ENCODE peak calls at places on chromosome 14, in four cellular contexts. One of them, this sample, is unnamed. For H4K20me1 and H3K4me1, the result is how much of the 10 kb centered on the place peaks cover.

GRCh38 chr14:101584049-101584859 is 23.0 kb downstream of the DIO3 start:
- DNase-seq in GM23248: peak
- DNase-seq in fibroblast of lung: no peak
- DNase-seq in DND-41: no peak
- DNase-seq in this sample: no peak

GRCh38 chr14:87483651-87484260 is 509.2 kb downstream of the GALC start:
- DNase-seq in GM23248: peak
- DNase-seq in fibroblast of lung: peak
- DNase-seq in DND-41: no peak
- DNase-seq in this sample: no peak

GRCh38 chr14:89625208-89625987 is 208.4 kb upstream of the FOXN3 start:
- DNase-seq in GM23248: no peak
- DNase-seq in fibroblast of lung: peak
- DNase-seq in DND-41: no peak
- DNase-seq in this sample: no peak

GRCh38 chr14:61177279-61178225 is 103.6 kb downstream of the TMEM30B start:
- DNase-seq in GM23248: peak
- DNase-seq in fibroblast of lung: peak
- DNase-seq in DND-41: no peak
- DNase-seq in this sample: no peak

GRCh38 chr14:74566174-74567125 is 45.6 kb downstream of the LTBP2 start:
- DNase-seq in GM23248: peak
- DNase-seq in fibroblast of lung: peak
- DNase-seq in DND-41: no peak
- DNase-seq in this sample: no peak

GRCh38 chr14:73753043-73753886 is 39.1 kb upstream of the PNMA1 start:
- DNase-seq in GM23248: peak
- DNase-seq in fibroblast of lung: no peak
- DNase-seq in DND-41: peak
- DNase-seq in this sample: peak

GRCh38 chr14:52241102-52241793 is 26.2 kb upstream of the PTGDR start:
- DNase-seq in GM23248: peak
- DNase-seq in fibroblast of lung: peak
- DNase-seq in DND-41: no peak
- DNase-seq in this sample: no peak

GRCh38 chr14:73755434-73756014 is 41.3 kb upstream of the PNMA1 start:
- DNase-seq in GM23248: peak
- DNase-seq in fibroblast of lung: no peak
- DNase-seq in DND-41: no peak
- DNase-seq in this sample: peak

GRCh38 chr14:54252072-54252730 is 144.6 kb upstream of the CDKN3 start:
- DNase-seq in GM23248: peak
- DNase-seq in fibroblast of lung: peak
- DNase-seq in DND-41: no peak
- DNase-seq in this sample: no peak

GRCh38 chr14:52995998-52996397 is 45.1 kb upstream of the FERMT2 start:
- DNase-seq in GM23248: no peak
- DNase-seq in fibroblast of lung: no peak
- DNase-seq in DND-41: no peak
- DNase-seq in this sample: no peak

GRCh38 chr14:52272375-52272774 is 4.9 kb downstream of the PTGDR start:
- DNase-seq in GM23248: peak
- DNase-seq in fibroblast of lung: no peak
- DNase-seq in DND-41: peak
- DNase-seq in this sample: peak

GRCh38 chr14:63243646-63244045 is 39.4 kb downstream of the RHOJ start:
- DNase-seq in GM23248: peak
- DNase-seq in fibroblast of lung: peak
- DNase-seq in DND-41: no peak
- DNase-seq in this sample: no peak

GRCh38 chr14:57692671-57693070 is 173.2 kb downstream of the SLC35F4 start:
- DNase-seq in GM23248: peak
- DNase-seq in fibroblast of lung: peak
- DNase-seq in DND-41: no peak
- DNase-seq in this sample: peak

GRCh38 chr14:31060253-31060875 is 34.2 kb upstream of the STRN3 start:
- DNase-seq in GM23248: no peak
- DNase-seq in fibroblast of lung: no peak
- DNase-seq in DND-41: no peak
- DNase-seq in this sample: no peak

GRCh38 chr14:56490379-56490778 is 89.2 kb upstream of the TMEM260 start:
- DNase-seq in GM23248: peak
- DNase-seq in fibroblast of lung: peak
- DNase-seq in DND-41: no peak
- DNase-seq in this sample: peak

GRCh38 chr14:106872619-106873446 is 1346.5 kb downstream of the TMEM121 start:
- DNase-seq in GM23248: peak
- DNase-seq in fibroblast of lung: no peak
- DNase-seq in DND-41: peak
- DNase-seq in this sample: peak

GRCh38 chr14:89481167-89481566 is 64.1 kb upstream of the FOXN3 start:
- DNase-seq in GM23248: no peak
- DNase-seq in fibroblast of lung: no peak
- DNase-seq in DND-41: no peak
- DNase-seq in this sample: no peak

GRCh38 chr14:101992708-101993107 is 28.3 kb downstream of the DYNC1H1 start:
- DNase-seq in GM23248: no peak
- DNase-seq in fibroblast of lung: no peak
- DNase-seq in DND-41: no peak
- DNase-seq in this sample: peak

GRCh38 chr14:88270781-88271180 is 52.3 kb downstream of the KCNK10 start:
- DNase-seq in GM23248: no peak
- DNase-seq in fibroblast of lung: no peak
- DNase-seq in DND-41: no peak
- DNase-seq in this sample: no peak

GRCh38 chr14:35910191-35910590 is 84.1 kb downstream of the BRMS1L start:
- DNase-seq in GM23248: no peak
- DNase-seq in fibroblast of lung: no peak
- DNase-seq in DND-41: no peak
- DNase-seq in this sample: no peak

GRCh38 chr14:61343991-61344405 is 22.6 kb downstream of the PRKCH start:
- DNase-seq in GM23248: no peak
- DNase-seq in fibroblast of lung: no peak
- DNase-seq in DND-41: no peak
- DNase-seq in this sample: no peak

GRCh38 chr14:60980811-60981625 is at the start of the genes SLC38A6 and TRMT5:
- DNase-seq in GM23248: peak
- DNase-seq in fibroblast of lung: peak
- DNase-seq in DND-41: peak
- DNase-seq in this sample: peak

GRCh38 chr14:65069874-65070709 is 32.2 kb downstream of the MAX start:
- DNase-seq in GM23248: no peak
- DNase-seq in fibroblast of lung: no peak
- DNase-seq in DND-41: no peak
- DNase-seq in this sample: no peak

GRCh38 chr14:88919502-88919901 is 95.1 kb downstream of the TTC8 start:
- DNase-seq in GM23248: peak
- DNase-seq in fibroblast of lung: no peak
- DNase-seq in DND-41: no peak
- DNase-seq in this sample: no peak

GRCh38 chr14:21043387-21044105 is 1.4 kb downstream of the RNASE7 start:
- DNase-seq in GM23248: no peak
- DNase-seq in fibroblast of lung: no peak
- DNase-seq in DND-41: no peak
- DNase-seq in this sample: no peak

GRCh38 chr14:37553935-37554550 is 41.0 kb downstream of the FOXA1 start:
- DNase-seq in GM23248: no peak
- DNase-seq in fibroblast of lung: no peak
- DNase-seq in DND-41: no peak
- DNase-seq in this sample: no peak

GRCh38 chr14:36767603-36768281 is 106.1 kb downstream of the PAX9 start:
- DNase-seq in GM23248: peak
- DNase-seq in fibroblast of lung: peak
- DNase-seq in DND-41: no peak
- DNase-seq in this sample: no peak

GRCh38 chr14:32933943-32934890 is 4.5 kb upstream of the NPAS3 start:
- DNase-seq in GM23248: peak
- DNase-seq in fibroblast of lung: peak
- DNase-seq in DND-41: no peak
- DNase-seq in this sample: no peak

GRCh38 chr14:66009104-66009503 is 477.1 kb upstream of the CCDC196 start:
- DNase-seq in GM23248: peak
- DNase-seq in fibroblast of lung: peak
- DNase-seq in DND-41: no peak
- DNase-seq in this sample: no peak

GRCh38 chr14:68682166-68683103 is 110.4 kb downstream of the ZFP36L1 start:
- DNase-seq in GM23248: peak
- DNase-seq in fibroblast of lung: peak
- DNase-seq in DND-41: no peak
- DNase-seq in this sample: peak

GRCh38 chr14:22428681-22429315 is 160.2 kb downstream of the DAD1 start:
- DNase-seq in GM23248: peak
- DNase-seq in fibroblast of lung: peak
- DNase-seq in DND-41: no peak
- DNase-seq in this sample: no peak
- H4K20me1 ChIP-seq in GM23248: under half
- H4K20me1 ChIP-seq in fibroblast of lung: under half
- H4K20me1 ChIP-seq in DND-41: under half
- H4K20me1 ChIP-seq in this sample: under half

GRCh38 chr14:91585856-91586255 is 75.7 kb upstream of the PPP4R3A start:
- DNase-seq in GM23248: no peak
- DNase-seq in fibroblast of lung: no peak
- DNase-seq in DND-41: no peak
- DNase-seq in this sample: no peak
- H3K4me1 ChIP-seq in GM23248: under half
- H3K4me1 ChIP-seq in fibroblast of lung: under half
- H3K4me1 ChIP-seq in DND-41: under half
- H3K4me1 ChIP-seq in this sample: under half

GRCh38 chr14:47626151-47627035 is 49.0 kb downstream of the MDGA2 start:
- DNase-seq in GM23248: no peak
- DNase-seq in fibroblast of lung: no peak
- DNase-seq in DND-41: no peak
- DNase-seq in this sample: no peak
- H4K20me1 ChIP-seq in GM23248: under half
- H4K20me1 ChIP-seq in fibroblast of lung: under half
- H4K20me1 ChIP-seq in DND-41: under half
- H4K20me1 ChIP-seq in this sample: under half

GRCh38 chr14:95296595-95297365 is 22.9 kb downstream of the CLMN start:
- DNase-seq in GM23248: no peak
- DNase-seq in fibroblast of lung: no peak
- DNase-seq in DND-41: no peak
- DNase-seq in this sample: no peak
- H3K4me1 ChIP-seq in GM23248: under half
- H3K4me1 ChIP-seq in fibroblast of lung: under half
- H3K4me1 ChIP-seq in DND-41: under half
- H3K4me1 ChIP-seq in this sample: half or more

DNA sequence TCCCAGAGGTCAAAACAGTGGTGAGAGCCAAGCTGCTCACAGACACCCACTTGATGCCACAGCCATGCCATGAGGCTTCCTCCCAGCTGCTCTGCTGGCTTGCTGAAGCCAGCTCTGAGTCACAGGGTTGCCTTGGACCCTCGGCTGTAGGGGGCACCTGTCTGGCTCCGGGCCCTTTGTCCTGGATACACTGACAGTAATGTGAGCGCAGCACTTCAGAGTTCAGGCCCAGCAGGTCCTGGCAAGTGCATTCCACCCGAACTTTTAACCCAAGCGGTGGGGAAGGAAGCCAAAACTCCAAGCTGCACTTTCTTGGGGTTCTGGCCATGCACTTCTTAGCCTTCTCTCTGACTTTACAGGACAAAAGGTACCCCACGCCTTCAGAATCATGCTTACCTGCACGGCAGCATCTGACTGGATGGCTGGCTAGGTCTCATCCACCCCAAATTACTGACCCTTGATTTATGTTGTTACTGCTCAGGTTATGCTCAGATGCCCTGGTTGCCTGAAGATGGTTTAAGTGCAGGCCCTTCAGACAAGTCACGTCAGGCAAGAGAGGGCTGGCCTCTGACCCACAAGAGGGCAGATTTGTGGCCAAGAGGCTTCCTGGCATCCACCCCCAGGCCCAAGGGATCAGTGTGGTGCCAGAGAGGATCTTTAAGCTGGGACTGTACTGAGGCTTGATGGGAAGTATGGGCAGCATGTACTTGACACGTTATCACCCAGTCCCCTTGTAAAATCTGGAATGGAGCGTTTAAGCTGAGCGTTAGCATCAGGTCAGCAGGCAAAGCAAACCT is 24.8 kb downstream of the SLC25A29 start:
- DNase-seq in GM23248: no peak
- DNase-seq in fibroblast of lung: no peak
- DNase-seq in DND-41: no peak
- DNase-seq in this sample: no peak
- H4K20me1 ChIP-seq in GM23248: under half
- H4K20me1 ChIP-seq in fibroblast of lung: under half
- H4K20me1 ChIP-seq in DND-41: half or more
- H4K20me1 ChIP-seq in this sample: under half

DNA sequence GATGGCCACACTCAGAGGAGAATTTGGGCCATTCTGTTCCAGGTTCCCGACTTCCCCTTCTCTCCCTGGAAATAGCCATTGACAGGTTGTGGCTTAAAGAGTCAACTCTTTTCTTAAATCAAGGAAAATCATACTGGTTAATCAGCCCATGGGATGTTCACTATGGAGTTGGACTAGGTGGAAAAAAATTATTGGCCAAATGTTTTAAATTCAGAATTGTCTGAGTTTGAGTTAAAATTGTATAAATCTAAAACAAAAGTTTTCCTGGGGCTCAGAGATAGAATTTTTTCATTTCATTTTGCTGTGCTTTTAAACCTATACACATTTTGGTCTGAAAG is 6.5 kb downstream of the ESRRB start:
- DNase-seq in GM23248: no peak
- DNase-seq in fibroblast of lung: no peak
- DNase-seq in DND-41: no peak
- DNase-seq in this sample: no peak
- H3K4me1 ChIP-seq in GM23248: under half
- H3K4me1 ChIP-seq in fibroblast of lung: under half
- H3K4me1 ChIP-seq in DND-41: under half
- H3K4me1 ChIP-seq in this sample: under half

GRCh38 chr14:103651585-103651984 is 22.6 kb downstream of the KLC1 start:
- DNase-seq in GM23248: no peak
- DNase-seq in fibroblast of lung: no peak
- DNase-seq in DND-41: no peak
- DNase-seq in this sample: no peak
- H4K20me1 ChIP-seq in GM23248: under half
- H4K20me1 ChIP-seq in fibroblast of lung: under half
- H4K20me1 ChIP-seq in DND-41: half or more
- H4K20me1 ChIP-seq in this sample: under half

This sample was measured in OCI-LY7.